ENCODE peak calls at places on chromosomes 1 and 21, in five cellular contexts. One of them, this sample, is unnamed.

GRCh38 chr1:206112600-206113301 is 4.4 kb downstream of the AVPR1B start:
- DNase-seq in transverse colon: peak
- DNase-seq in right lobe of liver: no peak
- DNase-seq in substantia nigra: no peak
- DNase-seq in kidney: peak
- DNase-seq in this sample: peak

GRCh38 chr1:6612641-6613360 is 730 bp upstream of the PHF13 start:
- DNase-seq in transverse colon: peak
- DNase-seq in kidney: peak
- DNase-seq in right lobe of liver: peak
- DNase-seq in substantia nigra: peak
- DNase-seq in this sample: peak

GRCh38 chr1:182388392-182389134 is 3.0 kb downstream of the GLUL start:
- DNase-seq in right lobe of liver: no peak
- DNase-seq in substantia nigra: no peak
- DNase-seq in transverse colon: no peak
- DNase-seq in kidney: no peak
- DNase-seq in this sample: no peak

GRCh38 chr1:157155658-157156057 is 17.5 kb upstream of the ETV3 start:
- DNase-seq in substantia nigra: no peak
- DNase-seq in right lobe of liver: no peak
- DNase-seq in kidney: peak
- DNase-seq in transverse colon: no peak
- DNase-seq in this sample: no peak

GRCh38 chr1:90706437-90707362 is 10.4 kb downstream of the BARHL2 start:
- DNase-seq in kidney: peak
- DNase-seq in substantia nigra: no peak
- DNase-seq in right lobe of liver: no peak
- DNase-seq in transverse colon: no peak
- DNase-seq in this sample: peak

GRCh38 chr1:183019860-183020259 is 3.4 kb upstream of the LAMC1 start:
- DNase-seq in transverse colon: no peak
- DNase-seq in substantia nigra: no peak
- DNase-seq in kidney: no peak
- DNase-seq in right lobe of liver: no peak
- DNase-seq in this sample: no peak

GRCh38 chr1:38029081-38029681 is 16.6 kb downstream of the UTP11 start:
- DNase-seq in kidney: no peak
- DNase-seq in transverse colon: no peak
- DNase-seq in substantia nigra: no peak
- DNase-seq in right lobe of liver: no peak
- DNase-seq in this sample: no peak

GRCh38 chr1:7456683-7457082 is 314.4 kb upstream of the VAMP3 start:
- DNase-seq in right lobe of liver: no peak
- DNase-seq in kidney: no peak
- DNase-seq in transverse colon: no peak
- DNase-seq in substantia nigra: no peak
- DNase-seq in this sample: no peak

DNA sequence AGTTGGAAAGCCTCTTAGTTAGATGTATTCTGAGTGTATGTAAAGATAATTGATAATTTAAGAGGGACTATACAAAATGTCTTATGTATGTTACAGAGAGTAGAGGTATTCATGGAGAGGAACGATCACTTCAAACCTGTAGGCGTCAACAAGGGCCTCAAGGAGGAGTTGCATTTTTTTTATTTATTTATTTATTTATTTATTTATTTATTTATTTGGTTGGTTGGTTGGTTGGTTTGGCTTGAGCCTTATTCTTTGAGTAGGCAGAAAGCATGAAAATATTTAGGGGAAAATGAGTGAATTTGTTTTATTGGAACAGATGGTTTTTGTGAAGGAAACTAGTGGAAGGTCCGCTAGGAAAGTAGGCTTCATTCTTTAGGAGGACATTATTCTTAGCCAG is 8.5 kb downstream of the ANGPTL1 start:
- DNase-seq in kidney: no peak
- DNase-seq in right lobe of liver: no peak
- DNase-seq in transverse colon: no peak
- DNase-seq in substantia nigra: no peak
- DNase-seq in this sample: no peak
- H3K27ac ChIP-seq in kidney: no peak
- H3K27ac ChIP-seq in right lobe of liver: no peak
- H3K27ac ChIP-seq in transverse colon: no peak
- H3K27ac ChIP-seq in substantia nigra: no peak
- H3K27ac ChIP-seq in this sample: no peak

DNA sequence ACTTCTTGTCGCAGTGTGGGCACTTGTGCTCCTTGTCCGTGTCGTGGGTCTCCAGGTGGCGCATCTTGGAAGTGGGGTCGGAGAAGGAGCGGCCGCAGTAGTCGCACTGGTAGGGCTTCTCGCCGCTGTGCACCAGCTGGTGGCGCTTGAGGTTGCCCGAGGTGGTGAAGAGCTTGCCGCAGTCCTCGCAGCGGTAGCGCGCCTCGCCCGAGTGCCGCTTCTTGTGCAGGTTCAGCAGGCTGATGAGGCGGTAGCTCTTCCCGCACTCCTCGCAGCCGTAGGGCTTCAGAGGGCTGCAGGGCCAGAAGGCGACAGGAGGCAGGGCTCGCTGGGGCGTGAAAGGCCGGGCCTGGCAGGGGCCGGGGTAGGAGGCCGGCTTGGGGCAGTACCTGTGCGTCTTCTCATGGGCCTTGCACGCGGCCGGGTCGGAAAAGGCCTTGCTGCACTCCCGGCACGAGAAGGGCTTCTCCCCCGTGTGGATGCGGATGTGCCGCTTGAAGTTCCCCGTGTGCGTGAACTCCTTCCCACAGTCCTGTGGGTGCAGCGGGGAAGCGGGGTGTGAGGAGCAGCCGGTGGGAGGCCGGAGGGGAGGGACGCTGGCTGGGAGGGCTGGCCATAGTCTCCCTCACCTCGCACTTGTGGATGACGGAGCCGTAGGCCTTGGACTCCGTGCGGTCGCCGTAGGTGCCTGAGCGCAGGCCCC is 31.4 kb downstream of the ZBTB17 start:
- DNase-seq in transverse colon: no peak
- DNase-seq in kidney: no peak
- DNase-seq in right lobe of liver: no peak
- DNase-seq in substantia nigra: no peak
- DNase-seq in this sample: no peak
- H3K27ac ChIP-seq in transverse colon: no peak
- H3K27ac ChIP-seq in kidney: no peak
- H3K27ac ChIP-seq in right lobe of liver: no peak
- H3K27ac ChIP-seq in substantia nigra: no peak
- H3K27ac ChIP-seq in this sample: no peak

GRCh38 chr21:26804895-26805609 is 40.2 kb downstream of the ADAMTS1 start:
- DNase-seq in right lobe of liver: no peak
- DNase-seq in substantia nigra: no peak
- DNase-seq in kidney: no peak
- DNase-seq in transverse colon: no peak
- DNase-seq in this sample: no peak
- H3K27ac ChIP-seq in right lobe of liver: no peak
- H3K27ac ChIP-seq in substantia nigra: no peak
- H3K27ac ChIP-seq in kidney: no peak
- H3K27ac ChIP-seq in transverse colon: no peak
- H3K27ac ChIP-seq in this sample: no peak

DNA sequence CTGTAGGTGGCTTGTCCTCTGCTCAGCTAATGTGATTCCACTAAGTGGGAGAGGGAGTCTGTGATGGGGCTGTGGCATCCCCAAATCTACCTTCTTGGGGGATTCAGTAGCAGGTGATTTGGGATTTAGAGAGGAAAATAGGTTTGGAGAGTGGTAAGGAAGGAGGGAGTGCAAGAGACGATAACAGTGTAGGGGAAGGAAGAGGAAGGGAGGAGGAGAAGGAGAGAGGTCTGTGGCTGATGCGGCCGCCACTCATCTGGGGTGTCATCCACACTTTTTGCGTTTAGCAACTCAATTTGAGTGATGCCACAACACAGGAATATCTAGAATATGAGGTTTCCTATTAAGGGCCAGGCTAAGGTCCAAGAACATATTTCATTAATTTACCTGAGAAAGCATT is 23.8 kb upstream of the PCP4 start:
- DNase-seq in transverse colon: no peak
- DNase-seq in substantia nigra: no peak
- DNase-seq in right lobe of liver: no peak
- DNase-seq in kidney: no peak
- DNase-seq in this sample: no peak
- H3K27ac ChIP-seq in transverse colon: no peak
- H3K27ac ChIP-seq in substantia nigra: no peak
- H3K27ac ChIP-seq in right lobe of liver: no peak
- H3K27ac ChIP-seq in kidney: no peak
- H3K27ac ChIP-seq in this sample: no peak

GRCh38 chr1:212606042-212606733 is 2.4 kb upstream of the ATF3 start:
- DNase-seq in kidney: no peak
- DNase-seq in transverse colon: no peak
- DNase-seq in substantia nigra: no peak
- DNase-seq in right lobe of liver: no peak
- DNase-seq in this sample: no peak

GRCh38 chr1:212608209-212608955 is at the start of gene ATF3:
- DNase-seq in right lobe of liver: peak
- DNase-seq in substantia nigra: peak
- DNase-seq in transverse colon: peak
- DNase-seq in kidney: peak
- DNase-seq in this sample: peak

GRCh38 chr1:212607924-212608208 is 695 bp upstream of the ATF3 start:
- DNase-seq in substantia nigra: no peak
- DNase-seq in kidney: no peak
- DNase-seq in right lobe of liver: no peak
- DNase-seq in transverse colon: no peak
- DNase-seq in this sample: no peak

GRCh38 chr1:212606734-212607205 is 1.8 kb upstream of the ATF3 start:
- DNase-seq in transverse colon: peak
- DNase-seq in right lobe of liver: peak
- DNase-seq in substantia nigra: no peak
- DNase-seq in kidney: peak
- DNase-seq in this sample: peak

GRCh38 chr1:212607206-212607923 is 1.2 kb upstream of the ATF3 start:
- DNase-seq in transverse colon: peak
- DNase-seq in substantia nigra: peak
- DNase-seq in right lobe of liver: peak
- DNase-seq in kidney: peak
- DNase-seq in this sample: peak
- H3K27ac ChIP-seq in transverse colon: peak
- H3K27ac ChIP-seq in substantia nigra: peak
- H3K27ac ChIP-seq in right lobe of liver: peak
- H3K27ac ChIP-seq in kidney: peak
- H3K27ac ChIP-seq in this sample: peak

GRCh38 chr1:8844421-8845063 is 27.1 kb upstream of the RERE start:
- DNase-seq in transverse colon: no peak
- DNase-seq in kidney: no peak
- DNase-seq in right lobe of liver: no peak
- DNase-seq in substantia nigra: no peak
- DNase-seq in this sample: no peak

GRCh38 chr1:8847990-8848389 is 30.5 kb downstream of the ENO1 start:
- DNase-seq in substantia nigra: no peak
- DNase-seq in kidney: no peak
- DNase-seq in transverse colon: peak
- DNase-seq in right lobe of liver: peak
- DNase-seq in this sample: no peak

GRCh38 chr1:8846263-8846662 is 28.8 kb upstream of the RERE start:
- DNase-seq in right lobe of liver: no peak
- DNase-seq in kidney: no peak
- DNase-seq in transverse colon: no peak
- DNase-seq in substantia nigra: no peak
- DNase-seq in this sample: no peak

GRCh38 chr1:8848663-8849386 is 29.7 kb downstream of the ENO1 start:
- DNase-seq in kidney: peak
- DNase-seq in substantia nigra: peak
- DNase-seq in right lobe of liver: peak
- DNase-seq in transverse colon: peak
- DNase-seq in this sample: peak

DNA sequence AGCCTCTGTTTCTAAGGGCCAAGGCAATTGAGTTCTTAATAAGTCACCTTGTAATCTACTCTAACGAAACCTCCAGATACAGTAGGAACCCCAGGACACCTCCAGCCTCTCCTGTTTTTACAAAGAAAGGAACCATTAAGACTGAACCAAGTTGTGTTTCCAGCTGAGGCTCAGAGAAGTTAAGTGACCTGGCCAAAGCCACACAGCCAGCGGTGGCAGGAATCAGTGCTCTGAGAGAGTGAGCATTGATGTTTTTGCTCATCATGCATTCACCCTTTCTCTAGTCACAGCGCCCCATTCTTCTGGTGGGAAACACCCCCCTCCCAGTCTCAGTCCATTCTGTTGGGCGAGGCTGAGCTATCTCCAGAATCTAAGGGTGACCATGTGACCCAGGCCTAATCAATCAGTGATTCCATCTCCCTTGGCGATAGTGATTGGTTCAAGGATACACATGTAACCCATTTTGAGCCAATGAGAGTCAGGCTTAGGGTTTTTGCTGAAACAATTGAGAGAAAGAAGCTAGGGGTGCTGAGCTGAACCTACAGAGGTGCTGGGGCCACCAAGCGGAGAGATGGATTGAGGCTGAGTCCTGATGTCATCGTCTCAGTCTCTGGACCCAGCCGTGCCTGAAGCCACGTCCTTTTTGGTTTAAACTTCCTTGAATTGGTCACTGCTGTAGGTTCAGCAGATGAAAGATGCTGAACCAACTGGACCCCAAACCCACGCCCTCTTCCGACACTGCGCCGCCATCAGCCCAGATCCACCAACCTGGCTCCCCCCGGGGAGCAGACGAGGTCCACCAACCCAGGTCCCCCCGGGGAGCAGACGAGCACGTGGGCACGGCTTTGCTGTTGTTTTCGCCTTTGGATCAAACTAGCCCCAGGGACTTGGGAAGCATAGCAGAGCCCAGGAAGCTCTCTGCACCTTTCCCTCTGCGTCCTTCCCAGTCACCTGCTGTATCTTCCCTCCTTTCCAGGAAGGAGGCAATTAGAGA is 28.0 kb upstream of the RERE start:
- DNase-seq in substantia nigra: no peak
- DNase-seq in kidney: no peak
- DNase-seq in transverse colon: no peak
- DNase-seq in right lobe of liver: no peak
- DNase-seq in this sample: no peak
- H3K27ac ChIP-seq in substantia nigra: no peak
- H3K27ac ChIP-seq in kidney: no peak
- H3K27ac ChIP-seq in transverse colon: no peak
- H3K27ac ChIP-seq in right lobe of liver: no peak
- H3K27ac ChIP-seq in this sample: no peak

DNA sequence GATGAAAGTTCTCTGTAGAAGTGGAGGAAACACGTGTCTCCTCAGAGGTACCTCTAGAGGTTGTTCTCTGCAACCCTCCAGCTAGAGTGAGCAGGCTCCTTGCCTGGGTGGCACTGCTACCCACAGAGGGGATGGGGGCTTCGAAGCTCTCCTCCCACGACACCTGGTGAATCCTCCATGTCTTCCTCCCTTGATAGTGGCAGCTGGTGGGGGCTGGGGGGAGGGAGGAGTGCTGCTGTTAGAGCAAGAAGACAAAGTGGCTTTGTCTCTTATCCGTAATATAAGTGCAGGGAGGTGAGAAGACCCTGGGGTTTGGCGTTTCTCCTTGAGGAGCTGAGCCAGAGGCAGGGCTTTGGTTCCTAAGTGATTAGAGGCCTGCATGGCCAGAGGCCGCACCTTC is 45.2 kb downstream of the ATP2B4 start:
- DNase-seq in substantia nigra: no peak
- DNase-seq in kidney: no peak
- DNase-seq in transverse colon: no peak
- DNase-seq in right lobe of liver: no peak
- DNase-seq in this sample: no peak
- H3K27ac ChIP-seq in substantia nigra: peak
- H3K27ac ChIP-seq in kidney: no peak
- H3K27ac ChIP-seq in transverse colon: peak
- H3K27ac ChIP-seq in right lobe of liver: no peak
- H3K27ac ChIP-seq in this sample: peak

GRCh38 chr1:107535091-107535490 is 394.3 kb downstream of the NTNG1 start:
- DNase-seq in kidney: no peak
- DNase-seq in right lobe of liver: no peak
- DNase-seq in transverse colon: peak
- DNase-seq in substantia nigra: no peak
- DNase-seq in this sample: no peak
- H3K27ac ChIP-seq in kidney: no peak
- H3K27ac ChIP-seq in right lobe of liver: no peak
- H3K27ac ChIP-seq in transverse colon: peak
- H3K27ac ChIP-seq in substantia nigra: no peak
- H3K27ac ChIP-seq in this sample: no peak